ENCODE peak calls at places on chromosomes 2 and 18, in ten cellular contexts. One of them, this sample, is unnamed.

GRCh38 chr2:29519996-29520395 is 401.4 kb downstream of the ALK start:
- DNase-seq in stimulated activated CD4-positive, alpha-beta T cell treated with anti-CD3 and anti-CD28 coated beads, TNF-alpha, amount 100 ng/mL, for 24 hours: no peak
- DNase-seq in G401: no peak
- DNase-seq in astrocyte of the cerebellum: no peak
- DNase-seq in NCI-H774: no peak
- DNase-seq in iPS-NIHi11: no peak
- DNase-seq in T-cell: no peak
- DNase-seq in nucleus accumbens: no peak
- DNase-seq in PC-9: no peak
- DNase-seq in RWPE1: no peak
- DNase-seq in this sample: no peak

GRCh38 chr2:145380436-145381017 is 860.6 kb upstream of the ZEB2 start:
- DNase-seq in astrocyte of the cerebellum: peak; percentile 66
- DNase-seq in stimulated activated CD4-positive, alpha-beta T cell treated with anti-CD3 and anti-CD28 coated beads, TNF-alpha, amount 100 ng/mL, for 24 hours: no peak
- DNase-seq in PC-9: peak; percentile 45
- DNase-seq in RWPE1: peak; percentile 74
- DNase-seq in nucleus accumbens: no peak
- DNase-seq in NCI-H774: no peak
- DNase-seq in iPS-NIHi11: no peak
- DNase-seq in G401: no peak
- DNase-seq in T-cell: no peak
- DNase-seq in this sample: peak; percentile 42

GRCh38 chr2:85353876-85354285 is 447 bp downstream of the RETSAT start:
- DNase-seq in iPS-NIHi11: peak; percentile 34
- DNase-seq in astrocyte of the cerebellum: no peak
- DNase-seq in RWPE1: peak; percentile 41
- DNase-seq in T-cell: no peak
- DNase-seq in nucleus accumbens: no peak
- DNase-seq in PC-9: peak; percentile 59
- DNase-seq in G401: peak; percentile 19
- DNase-seq in stimulated activated CD4-positive, alpha-beta T cell treated with anti-CD3 and anti-CD28 coated beads, TNF-alpha, amount 100 ng/mL, for 24 hours: peak; percentile 16
- DNase-seq in NCI-H774: no peak
- DNase-seq in this sample: peak; percentile 88

GRCh38 chr18:77068321-77068841 is 64.2 kb downstream of the MBP start:
- DNase-seq in RWPE1: no peak
- DNase-seq in astrocyte of the cerebellum: no peak
- DNase-seq in T-cell: peak; percentile 45
- DNase-seq in stimulated activated CD4-positive, alpha-beta T cell treated with anti-CD3 and anti-CD28 coated beads, TNF-alpha, amount 100 ng/mL, for 24 hours: no peak
- DNase-seq in PC-9: peak; percentile 73
- DNase-seq in nucleus accumbens: no peak
- DNase-seq in G401: no peak
- DNase-seq in iPS-NIHi11: no peak
- DNase-seq in NCI-H774: peak; percentile 53
- DNase-seq in this sample: no peak

GRCh38 chr2:27220091-27220490 is 2.9 kb downstream of the CAD start:
- DNase-seq in PC-9: no peak
- DNase-seq in NCI-H774: no peak
- DNase-seq in G401: no peak
- DNase-seq in astrocyte of the cerebellum: no peak
- DNase-seq in T-cell: no peak
- DNase-seq in nucleus accumbens: no peak
- DNase-seq in RWPE1: no peak
- DNase-seq in stimulated activated CD4-positive, alpha-beta T cell treated with anti-CD3 and anti-CD28 coated beads, TNF-alpha, amount 100 ng/mL, for 24 hours: no peak
- DNase-seq in iPS-NIHi11: no peak
- DNase-seq in this sample: no peak

GRCh38 chr2:24820598-24821432 is 27.6 kb downstream of the CENPO start:
- DNase-seq in T-cell: no peak
- DNase-seq in PC-9: no peak
- DNase-seq in RWPE1: no peak
- DNase-seq in NCI-H774: no peak
- DNase-seq in nucleus accumbens: no peak
- DNase-seq in astrocyte of the cerebellum: no peak
- DNase-seq in iPS-NIHi11: peak; percentile 20
- DNase-seq in stimulated activated CD4-positive, alpha-beta T cell treated with anti-CD3 and anti-CD28 coated beads, TNF-alpha, amount 100 ng/mL, for 24 hours: no peak
- DNase-seq in G401: no peak
- DNase-seq in this sample: no peak

GRCh38 chr2:196487426-196487825 is 152.1 kb upstream of the CCDC150 start:
- DNase-seq in iPS-NIHi11: no peak
- DNase-seq in T-cell: no peak
- DNase-seq in astrocyte of the cerebellum: no peak
- DNase-seq in G401: no peak
- DNase-seq in PC-9: no peak
- DNase-seq in stimulated activated CD4-positive, alpha-beta T cell treated with anti-CD3 and anti-CD28 coated beads, TNF-alpha, amount 100 ng/mL, for 24 hours: no peak
- DNase-seq in NCI-H774: no peak
- DNase-seq in nucleus accumbens: no peak
- DNase-seq in RWPE1: no peak
- DNase-seq in this sample: no peak

GRCh38 chr2:149828506-149829210 is 241.1 kb upstream of the MMADHC start:
- DNase-seq in PC-9: no peak
- DNase-seq in stimulated activated CD4-positive, alpha-beta T cell treated with anti-CD3 and anti-CD28 coated beads, TNF-alpha, amount 100 ng/mL, for 24 hours: no peak
- DNase-seq in T-cell: no peak
- DNase-seq in nucleus accumbens: no peak
- DNase-seq in iPS-NIHi11: no peak
- DNase-seq in NCI-H774: no peak
- DNase-seq in RWPE1: no peak
- DNase-seq in G401: no peak
- DNase-seq in astrocyte of the cerebellum: no peak
- DNase-seq in this sample: no peak

GRCh38 chr2:189466656-189467055 is 25.4 kb downstream of the WDR75 start:
- DNase-seq in G401: no peak
- DNase-seq in T-cell: no peak
- DNase-seq in iPS-NIHi11: peak; percentile 26
- DNase-seq in stimulated activated CD4-positive, alpha-beta T cell treated with anti-CD3 and anti-CD28 coated beads, TNF-alpha, amount 100 ng/mL, for 24 hours: no peak
- DNase-seq in astrocyte of the cerebellum: peak; percentile 15
- DNase-seq in RWPE1: no peak
- DNase-seq in PC-9: no peak
- DNase-seq in NCI-H774: no peak
- DNase-seq in nucleus accumbens: no peak
- DNase-seq in this sample: no peak

GRCh38 chr2:161766334-161766733 is 142.1 kb downstream of the SLC4A10 start:
- DNase-seq in T-cell: no peak
- DNase-seq in G401: no peak
- DNase-seq in PC-9: peak; percentile 34
- DNase-seq in stimulated activated CD4-positive, alpha-beta T cell treated with anti-CD3 and anti-CD28 coated beads, TNF-alpha, amount 100 ng/mL, for 24 hours: no peak
- DNase-seq in astrocyte of the cerebellum: no peak
- DNase-seq in nucleus accumbens: no peak
- DNase-seq in NCI-H774: no peak
- DNase-seq in RWPE1: no peak
- DNase-seq in iPS-NIHi11: no peak
- DNase-seq in this sample: peak; percentile 56

GRCh38 chr2:241809383-241810303 is 650 bp downstream of the NEU4 start:
- DNase-seq in stimulated activated CD4-positive, alpha-beta T cell treated with anti-CD3 and anti-CD28 coated beads, TNF-alpha, amount 100 ng/mL, for 24 hours: no peak
- DNase-seq in PC-9: no peak
- DNase-seq in G401: no peak
- DNase-seq in RWPE1: no peak
- DNase-seq in nucleus accumbens: no peak
- DNase-seq in iPS-NIHi11: no peak
- DNase-seq in T-cell: peak; percentile 7
- DNase-seq in NCI-H774: no peak
- DNase-seq in astrocyte of the cerebellum: no peak
- DNase-seq in this sample: no peak

GRCh38 chr2:88860421-88861075 is 169.1 kb downstream of the RPIA start:
- DNase-seq in RWPE1: no peak
- DNase-seq in NCI-H774: no peak
- DNase-seq in iPS-NIHi11: no peak
- DNase-seq in PC-9: no peak
- DNase-seq in stimulated activated CD4-positive, alpha-beta T cell treated with anti-CD3 and anti-CD28 coated beads, TNF-alpha, amount 100 ng/mL, for 24 hours: no peak
- DNase-seq in nucleus accumbens: no peak
- DNase-seq in astrocyte of the cerebellum: no peak
- DNase-seq in T-cell: no peak
- DNase-seq in G401: no peak
- DNase-seq in this sample: no peak

GRCh38 chr2:240957656-240958365 is 40.6 kb upstream of the SNED1 start:
- DNase-seq in astrocyte of the cerebellum: no peak
- DNase-seq in iPS-NIHi11: peak; percentile 66
- DNase-seq in stimulated activated CD4-positive, alpha-beta T cell treated with anti-CD3 and anti-CD28 coated beads, TNF-alpha, amount 100 ng/mL, for 24 hours: no peak
- DNase-seq in RWPE1: no peak
- DNase-seq in T-cell: no peak
- DNase-seq in NCI-H774: no peak
- DNase-seq in nucleus accumbens: no peak
- DNase-seq in PC-9: no peak
- DNase-seq in G401: peak; percentile 49
- DNase-seq in this sample: no peak

GRCh38 chr18:42706029-42706608 is 409.4 kb downstream of the RIT2 start:
- DNase-seq in astrocyte of the cerebellum: no peak
- DNase-seq in stimulated activated CD4-positive, alpha-beta T cell treated with anti-CD3 and anti-CD28 coated beads, TNF-alpha, amount 100 ng/mL, for 24 hours: no peak
- DNase-seq in nucleus accumbens: no peak
- DNase-seq in G401: no peak
- DNase-seq in iPS-NIHi11: no peak
- DNase-seq in RWPE1: no peak
- DNase-seq in PC-9: no peak
- DNase-seq in T-cell: no peak
- DNase-seq in NCI-H774: peak; percentile 51
- DNase-seq in this sample: no peak

GRCh38 chr2:128736689-128737545 is 418.2 kb upstream of the HS6ST1 start:
- DNase-seq in G401: peak; percentile 82
- DNase-seq in RWPE1: peak; percentile 73
- DNase-seq in stimulated activated CD4-positive, alpha-beta T cell treated with anti-CD3 and anti-CD28 coated beads, TNF-alpha, amount 100 ng/mL, for 24 hours: peak; percentile 62
- DNase-seq in NCI-H774: peak; percentile 34
- DNase-seq in nucleus accumbens: peak; percentile 71
- DNase-seq in T-cell: no peak
- DNase-seq in PC-9: no peak
- DNase-seq in iPS-NIHi11: peak; percentile 95
- DNase-seq in astrocyte of the cerebellum: peak; percentile 57
- DNase-seq in this sample: peak; percentile 52

GRCh38 chr2:169393068-169393590 is 30.8 kb upstream of the LRP2 start:
- DNase-seq in G401: no peak
- DNase-seq in RWPE1: peak; percentile 45
- DNase-seq in astrocyte of the cerebellum: no peak
- DNase-seq in stimulated activated CD4-positive, alpha-beta T cell treated with anti-CD3 and anti-CD28 coated beads, TNF-alpha, amount 100 ng/mL, for 24 hours: no peak
- DNase-seq in T-cell: no peak
- DNase-seq in NCI-H774: no peak
- DNase-seq in PC-9: no peak
- DNase-seq in iPS-NIHi11: no peak
- DNase-seq in nucleus accumbens: no peak
- DNase-seq in this sample: no peak

GRCh38 chr2:43845181-43845580 is 6.4 kb downstream of the ABCG8 start:
- DNase-seq in astrocyte of the cerebellum: no peak
- DNase-seq in RWPE1: no peak
- DNase-seq in NCI-H774: no peak
- DNase-seq in PC-9: no peak
- DNase-seq in G401: no peak
- DNase-seq in iPS-NIHi11: no peak
- DNase-seq in T-cell: no peak
- DNase-seq in stimulated activated CD4-positive, alpha-beta T cell treated with anti-CD3 and anti-CD28 coated beads, TNF-alpha, amount 100 ng/mL, for 24 hours: no peak
- DNase-seq in nucleus accumbens: no peak
- DNase-seq in this sample: no peak

GRCh38 chr2:103445356-103445755 is 683.5 kb downstream of the TMEM182 start:
- DNase-seq in RWPE1: no peak
- DNase-seq in stimulated activated CD4-positive, alpha-beta T cell treated with anti-CD3 and anti-CD28 coated beads, TNF-alpha, amount 100 ng/mL, for 24 hours: no peak
- DNase-seq in NCI-H774: peak; percentile 19
- DNase-seq in nucleus accumbens: no peak
- DNase-seq in G401: no peak
- DNase-seq in astrocyte of the cerebellum: no peak
- DNase-seq in PC-9: no peak
- DNase-seq in iPS-NIHi11: no peak
- DNase-seq in T-cell: no peak
- DNase-seq in this sample: no peak

GRCh38 chr18:10044054-10044453 is 130.2 kb downstream of the VAPA start:
- DNase-seq in T-cell: no peak
- DNase-seq in G401: no peak
- DNase-seq in astrocyte of the cerebellum: no peak
- DNase-seq in nucleus accumbens: no peak
- DNase-seq in stimulated activated CD4-positive, alpha-beta T cell treated with anti-CD3 and anti-CD28 coated beads, TNF-alpha, amount 100 ng/mL, for 24 hours: no peak
- DNase-seq in iPS-NIHi11: peak; percentile 46
- DNase-seq in RWPE1: no peak
- DNase-seq in NCI-H774: no peak
- DNase-seq in PC-9: no peak
- DNase-seq in this sample: no peak

GRCh38 chr2:96933528-96933927 is 52.9 kb downstream of the FAM178B start:
- DNase-seq in NCI-H774: peak; percentile 51
- DNase-seq in RWPE1: no peak
- DNase-seq in PC-9: no peak
- DNase-seq in astrocyte of the cerebellum: no peak
- DNase-seq in iPS-NIHi11: no peak
- DNase-seq in stimulated activated CD4-positive, alpha-beta T cell treated with anti-CD3 and anti-CD28 coated beads, TNF-alpha, amount 100 ng/mL, for 24 hours: no peak
- DNase-seq in T-cell: no peak
- DNase-seq in G401: no peak
- DNase-seq in nucleus accumbens: no peak
- DNase-seq in this sample: no peak

GRCh38 chr18:7603259-7604000 is 36.3 kb downstream of the PTPRM start:
- DNase-seq in RWPE1: no peak
- DNase-seq in T-cell: no peak
- DNase-seq in astrocyte of the cerebellum: no peak
- DNase-seq in G401: no peak
- DNase-seq in nucleus accumbens: no peak
- DNase-seq in stimulated activated CD4-positive, alpha-beta T cell treated with anti-CD3 and anti-CD28 coated beads, TNF-alpha, amount 100 ng/mL, for 24 hours: no peak
- DNase-seq in NCI-H774: no peak
- DNase-seq in iPS-NIHi11: no peak
- DNase-seq in PC-9: no peak
- DNase-seq in this sample: no peak

This sample was measured in LoVo.